ENCODE peak calls at places on chromosomes 3 and 15, in five cellular contexts. T is WTC11, X is HepG2, I is K562, W is GM23338. V is an unnamed sample.

GRCh38 chr3:27721717-27722564 is at the start of gene EOMES:
- DNase-seq in T (peak), X (peak), I (no peak), W (peak), V (no peak)

GRCh38 chr3:122691195-122691594 is 10.6 kb downstream of the PARP14 start:
- DNase-seq in T (no peak), X (peak), I (no peak), W (no peak), V (peak)

GRCh38 chr15:90141646-90142045 is 39.4 kb upstream of the IDH2 start:
- DNase-seq in T (no peak), X (no peak), I (peak), W (no peak), V (no peak)

GRCh38 chr15:98075441-98075840 is 114.9 kb downstream of the ARRDC4 start:
- DNase-seq in T (no peak), X (no peak), I (no peak), W (no peak), V (no peak)

GRCh38 chr3:99543796-99544195 is 94.6 kb upstream of the COL8A1 start:
- DNase-seq in T (no peak), X (no peak), I (no peak), W (no peak), V (no peak)

GRCh38 chr3:14429237-14429636 is 26.8 kb downstream of the SLC6A6 start:
- DNase-seq in T (no peak), X (no peak), I (no peak), W (no peak), V (no peak)

GRCh38 chr15:86491118-86491517 is 411.4 kb downstream of the AGBL1 start:
- DNase-seq in T (no peak), X (no peak), I (no peak), W (no peak), V (no peak)

GRCh38 chr3:141049681-141050080 is 1.5 kb upstream of the SPSB4 start:
- DNase-seq in T (peak), X (no peak), I (peak), W (peak), V (no peak)

GRCh38 chr3:124800076-124800475 is 69.8 kb downstream of the UMPS start:
- DNase-seq in T (no peak), X (no peak), I (no peak), W (no peak), V (no peak)

GRCh38 chr15:75733761-75734651 is 21.4 kb upstream of the CSPG4 start:
- DNase-seq in T (no peak), X (no peak), I (no peak), W (no peak), V (no peak)

GRCh38 chr3:159604151-159604581 is 384.5 kb upstream of the IL12A start:
- DNase-seq in T (no peak), X (no peak), I (no peak), W (no peak), V (no peak)

GRCh38 chr15:26640601-26641000 is 132.3 kb downstream of the GABRB3 start:
- DNase-seq in T (no peak), X (no peak), I (no peak), W (no peak), V (no peak)

GRCh38 chr3:28780480-28780879 is 431.9 kb upstream of the AZI2 start:
- DNase-seq in T (no peak), X (no peak), I (no peak), W (no peak), V (no peak)

GRCh38 chr15:33535135-33535534 is 224.4 kb downstream of the RYR3 start:
- DNase-seq in T (no peak), X (no peak), I (no peak), W (no peak), V (no peak)

GRCh38 chr15:66734961-66735908 is 33.2 kb downstream of the SMAD6 start:
- DNase-seq in T (no peak), X (no peak), I (no peak), W (no peak), V (no peak)

GRCh38 chr15:90594297-90594696 is 64.6 kb downstream of the CRTC3 start:
- DNase-seq in T (no peak), X (no peak), I (no peak), W (peak), V (peak)

GRCh38 chr3:55164876-55165275 is 237.0 kb upstream of the LRTM1 start:
- DNase-seq in T (no peak), X (no peak), I (no peak), W (no peak), V (no peak)

GRCh38 chr3:72401005-72401404 is 447.2 kb downstream of the SHQ1 start:
- DNase-seq in T (no peak), X (no peak), I (peak), W (no peak), V (no peak)

GRCh38 chr3:181210275-181210674 is 220.7 kb upstream of the DNAJC19 start:
- DNase-seq in T (no peak), X (peak), I (peak), W (peak), V (no peak)

GRCh38 chr3:11913316-11913715 is 66.6 kb upstream of the TAMM41 start:
- DNase-seq in T (no peak), X (no peak), I (no peak), W (no peak), V (no peak)

GRCh38 chr3:114092151-114093000 is 35.8 kb downstream of the QTRT2 start:
- DNase-seq in T (no peak), X (no peak), I (no peak), W (peak), V (no peak)

GRCh38 chr3:14170569-14171159 is 7.7 kb downstream of the XPC start:
- DNase-seq in T (no peak), X (no peak), I (no peak), W (no peak), V (no peak)

GRCh38 chr3:171770689-171771620 is 39.3 kb downstream of the PLD1 start:
- DNase-seq in T (peak), X (peak), I (peak), W (peak), V (peak)

GRCh38 chr15:82849556-82850241 is 40.3 kb downstream of the WHAMM start:
- DNase-seq in T (peak), X (peak), I (peak), W (peak), V (no peak)

GRCh38 chr3:153330891-153331290 is 168.9 kb downstream of the RAP2B start:
- DNase-seq in T (no peak), X (no peak), I (no peak), W (no peak), V (no peak)

GRCh38 chr15:81887913-81888312 is 157.9 kb downstream of the MEX3B start:
- DNase-seq in T (no peak), X (no peak), I (no peak), W (no peak), V (no peak)

GRCh38 chr3:40864915-40865314 is 334.4 kb upstream of the CTNNB1 start:
- DNase-seq in T (no peak), X (no peak), I (no peak), W (no peak), V (no peak)

GRCh38 chr3:98556164-98557130 is 24.7 kb downstream of the GPR15 start:
- DNase-seq in T (no peak), X (no peak), I (no peak), W (no peak), V (peak)

GRCh38 chr3:133910422-133910821 is 14.7 kb upstream of the RAB6B start:
- DNase-seq in T (no peak), X (no peak), I (no peak), W (peak), V (no peak)

GRCh38 chr3:45962033-45962432 is 18.8 kb downstream of the CXCR6 start:
- DNase-seq in T (no peak), X (no peak), I (no peak), W (no peak), V (no peak)

GRCh38 chr3:70982274-70982673 is 601.3 kb downstream of the FOXP1 start:
- DNase-seq in T (no peak), X (no peak), I (no peak), W (no peak), V (no peak)

GRCh38 chr3:42216820-42217416 is 49.1 kb downstream of the CCK start:
- DNase-seq in T (no peak), X (no peak), I (no peak), W (no peak), V (no peak)

GRCh38 chr3:172390792-172391191 is 57.5 kb downstream of the GHSR start:
- DNase-seq in T (no peak), X (no peak), I (no peak), W (no peak), V (no peak)

GRCh38 chr3:50567386-50568182 is at the start of gene C3orf18:
- DNase-seq in T (peak), X (peak), I (peak), W (peak), V (peak)

GRCh38 chr3:112446343-112446742 is 52.9 kb downstream of the BTLA start:
- DNase-seq in T (no peak), X (no peak), I (no peak), W (no peak), V (no peak)

GRCh38 chr15:43239732-43240491 is 19.1 kb upstream of the EPB42 start:
- DNase-seq in T (no peak), X (peak), I (peak), W (no peak), V (no peak)

GRCh38 chr3:77535116-77535515 is 495.2 kb downstream of the ROBO2 start:
- DNase-seq in T (no peak), X (no peak), I (no peak), W (no peak), V (no peak)

GRCh38 chr15:99704444-99704838 is 28.8 kb downstream of the LYSMD4 start:
- DNase-seq in T (no peak), X (peak), I (peak), W (peak), V (peak)

GRCh38 chr3:43207628-43208085 is 78.7 kb upstream of the SNRK start:
- DNase-seq in T (no peak), X (no peak), I (no peak), W (no peak), V (peak)

DNA sequence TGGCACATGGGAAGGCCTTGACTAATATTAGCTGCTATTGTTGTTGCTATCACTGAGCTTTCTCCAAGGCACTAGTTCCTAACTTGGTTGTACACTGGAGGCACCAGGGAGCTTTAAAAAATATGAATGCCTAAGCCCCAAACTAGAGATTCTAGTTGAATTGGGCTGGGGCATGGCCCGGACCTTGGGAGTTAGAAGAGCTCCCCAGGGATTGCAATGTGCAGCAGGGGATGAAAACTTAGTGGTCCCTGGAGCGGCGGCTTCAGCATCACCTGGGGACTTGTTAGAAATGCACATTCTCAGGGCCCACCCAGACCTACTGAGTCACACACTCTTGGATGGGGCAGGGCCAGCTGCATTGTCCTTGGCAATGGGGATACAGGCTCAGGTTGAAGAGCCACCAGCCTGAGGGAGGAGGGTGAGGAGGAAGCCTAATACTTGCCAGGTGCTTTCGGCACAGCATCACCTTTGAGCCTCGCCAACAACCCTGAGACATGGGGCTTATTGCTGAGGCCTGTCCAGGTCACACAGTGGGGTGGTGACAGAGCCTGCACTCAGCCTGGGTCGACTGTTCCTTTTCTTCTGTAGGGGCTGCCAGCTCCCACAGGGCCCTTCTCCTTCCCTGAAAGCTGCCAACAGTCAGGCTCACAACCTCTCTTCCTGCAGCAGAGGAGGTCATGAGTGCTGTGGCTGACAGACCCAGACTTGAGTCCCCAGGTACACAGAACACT is 84.5 kb downstream of the ATP2B2 start:
- DNase-seq in T (no peak), X (no peak), I (no peak), W (no peak), V (no peak)
- TF ChIP-seq CREB1 in T (no peak), X (no peak), I (no peak), W (no peak), V (no peak)

GRCh38 chr15:37361621-37362020 is 261.3 kb upstream of the MEIS2 start:
- DNase-seq in T (no peak), X (no peak), I (no peak), W (no peak), V (no peak)
- TF ChIP-seq CREB1 in T (no peak), X (no peak), I (no peak), W (no peak), V (no peak)

DNA sequence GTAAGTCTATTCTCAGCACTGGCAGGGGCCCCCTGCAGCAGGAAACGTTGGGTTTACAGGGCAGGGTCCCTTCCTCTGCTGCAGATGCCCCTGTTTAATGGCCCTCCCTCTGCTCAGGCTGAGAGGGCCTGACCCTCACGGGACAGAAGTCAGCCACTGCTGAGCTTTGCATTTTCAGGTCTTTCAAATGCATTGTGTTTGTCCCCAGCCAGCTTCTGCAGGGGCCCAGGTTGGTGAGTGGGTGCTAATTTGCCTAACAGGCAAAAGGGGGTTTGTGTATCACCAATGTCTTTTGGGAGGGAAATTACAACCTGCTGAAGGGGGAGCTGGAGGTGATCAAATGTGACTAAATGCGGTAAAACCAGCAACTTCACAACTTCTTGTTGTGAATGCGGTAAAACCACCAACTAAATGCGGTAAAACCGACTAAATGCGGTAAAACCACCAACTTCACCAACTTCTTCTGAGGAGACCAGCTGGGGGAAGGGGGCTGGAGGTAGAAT is 44.8 kb upstream of the UBE2E1 start:
- DNase-seq in T (no peak), X (no peak), I (no peak), W (peak), V (peak)
- TF ChIP-seq CREB1 in T (no peak), X (no peak), I (no peak), W (no peak), V (peak)

GRCh38 chr3:131036986-131037385 is 10.3 kb downstream of the NEK11 start:
- DNase-seq in T (no peak), X (no peak), I (no peak), W (no peak), V (no peak)

GRCh38 chr3:131028844-131029243 is 2.2 kb downstream of the NEK11 start:
- DNase-seq in T (no peak), X (no peak), I (no peak), W (no peak), V (no peak)

GRCh38 chr3:131036200-131036816 is 9.6 kb downstream of the NEK11 start:
- DNase-seq in T (no peak), X (no peak), I (no peak), W (no peak), V (no peak)

GRCh38 chr3:131031660-131032059 is 5.0 kb downstream of the NEK11 start:
- DNase-seq in T (no peak), X (no peak), I (no peak), W (no peak), V (no peak)

DNA sequence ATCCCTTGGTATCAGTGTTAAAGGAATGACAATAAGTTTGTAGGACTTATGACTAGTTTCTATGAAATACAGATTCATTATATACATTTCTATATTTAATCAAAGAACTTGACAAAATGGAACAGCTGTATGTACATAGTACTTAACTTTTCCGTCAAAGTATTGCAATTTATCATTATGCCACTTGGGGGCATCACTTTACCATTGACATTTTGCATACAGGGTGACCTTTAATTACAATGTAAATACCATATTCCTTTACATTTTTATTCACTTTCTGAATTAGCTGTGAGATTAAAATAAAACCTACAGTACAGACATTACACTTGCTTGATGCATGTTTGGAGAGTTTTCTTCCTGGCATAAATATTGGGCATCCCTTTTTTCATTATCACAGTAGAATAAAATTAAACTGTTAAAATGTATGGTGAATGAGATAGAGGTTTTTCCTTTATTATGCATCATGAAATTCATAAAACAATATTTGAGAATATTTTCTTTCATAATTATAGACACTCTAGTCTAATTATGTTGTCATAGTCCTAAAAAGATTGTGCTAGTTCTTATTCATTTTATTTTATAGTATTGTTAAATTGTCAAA is 6.9 kb downstream of the NEK11 start:
- DNase-seq in T (no peak), X (peak), I (peak), W (peak), V (no peak)
- TF ChIP-seq CREB1 in T (no peak), X (peak), I (no peak), W (no peak), V (no peak)

GRCh38 chr3:58296269-58296668 is 9.8 kb upstream of the RPP14 start:
- DNase-seq in T (no peak), X (no peak), I (no peak), W (no peak), V (no peak)

GRCh38 chr3:58298189-58298588 is 7.9 kb upstream of the RPP14 start:
- DNase-seq in T (no peak), X (no peak), I (no peak), W (no peak), V (no peak)

GRCh38 chr3:58296843-58297242 is 9.2 kb upstream of the RPP14 start:
- DNase-seq in T (no peak), X (no peak), I (no peak), W (no peak), V (no peak)

DNA sequence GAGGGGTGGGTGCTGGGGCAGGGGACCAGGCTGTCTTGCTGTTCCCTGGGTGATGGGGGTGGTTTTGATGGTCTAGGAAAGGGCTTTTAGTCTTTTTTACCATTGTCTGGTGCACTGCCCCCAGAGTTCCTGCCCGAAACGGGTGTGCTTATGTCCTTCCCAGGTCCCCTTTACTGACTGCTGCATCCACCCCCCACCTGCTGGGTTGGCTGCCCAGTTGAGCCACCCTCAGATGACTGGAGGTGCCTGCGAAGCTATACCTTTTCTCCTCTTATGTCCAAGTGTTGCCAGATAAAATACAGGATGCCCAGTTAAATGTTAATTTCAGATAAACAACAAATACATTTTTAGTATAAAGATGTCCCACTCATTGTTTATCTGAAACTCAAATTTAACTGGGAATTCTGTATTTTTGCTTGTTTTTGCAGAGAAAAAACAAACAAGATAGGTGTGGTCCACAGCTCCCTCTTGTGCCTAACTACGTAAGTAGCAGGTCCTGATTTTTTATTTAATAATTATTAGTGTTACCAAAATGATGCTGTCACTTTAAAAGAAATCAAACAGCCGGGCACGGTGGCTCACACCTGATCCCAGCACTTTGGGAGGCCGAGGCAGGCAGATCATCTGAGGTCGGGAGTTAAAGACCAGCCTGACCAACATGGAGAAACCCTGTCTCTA is 6.1 kb upstream of the RPP14 start:
- DNase-seq in T (no peak), X (peak), I (no peak), W (peak), V (no peak)
- TF ChIP-seq CREB1 in T (no peak), X (no peak), I (no peak), W (no peak), V (no peak)

GRCh38 chr3:53263907-53264306 is 8.1 kb upstream of the TKT start:
- DNase-seq in T (no peak), X (peak), I (no peak), W (no peak), V (no peak)

GRCh38 chr3:53264718-53265117 is 8.9 kb upstream of the TKT start:
- DNase-seq in T (no peak), X (no peak), I (no peak), W (no peak), V (no peak)

GRCh38 chr3:53273271-53273670 is 17.4 kb upstream of the TKT start:
- DNase-seq in T (no peak), X (no peak), I (no peak), W (no peak), V (no peak)

GRCh38 chr3:53269888-53270880 is 14.4 kb upstream of the TKT start:
- DNase-seq in T (peak), X (peak), I (peak), W (peak), V (peak)

DNA sequence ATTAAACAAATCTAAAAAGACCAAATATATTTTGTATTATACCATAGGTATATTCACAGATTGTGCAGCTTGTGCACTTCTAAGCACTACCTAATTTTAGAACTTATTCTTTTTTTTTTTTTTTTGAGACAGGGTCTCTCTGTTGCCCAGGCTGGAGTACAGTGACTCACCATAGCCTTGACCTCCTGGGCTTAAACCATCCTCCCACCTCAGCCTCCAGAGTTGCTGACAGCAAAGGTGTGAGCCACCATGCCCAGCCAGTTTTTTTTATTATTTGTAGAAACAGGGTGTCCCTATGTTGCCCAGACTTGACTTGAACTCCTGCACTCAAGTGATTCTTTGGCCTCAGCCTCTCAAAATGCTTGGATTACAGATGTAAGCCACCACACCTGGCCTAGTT is 11.9 kb upstream of the TKT start:
- DNase-seq in T (no peak), X (no peak), I (no peak), W (no peak), V (no peak)
- TF ChIP-seq CREB1 in T (no peak), X (no peak), I (no peak), W (no peak), V (no peak)

V was measured in GM12878.